ENCODE peak calls at places on chromosomes 5 and 9, in six cellular contexts. Q, U, Z, B, W and I are unnamed samples.

GRCh38 chr5:176816043-176816745 is 5.8 kb downstream of the UNC5A start:
- DNase-seq in Q (no peak), U (no peak), Z (no peak), B (no peak), W (no peak), I (no peak)

GRCh38 chr5:176153741-176154140 is 84.5 kb upstream of the SIMC1 start:
- DNase-seq in Q (no peak), U (no peak), Z (no peak), B (no peak), W (no peak), I (no peak)

GRCh38 chr9:86181379-86182315 is 77.8 kb downstream of the C9orf153 start:
- DNase-seq in Q (no peak), U (no peak), Z (peak; percentile 43), B (no peak), W (no peak), I (no peak)

GRCh38 chr9:116000748-116001329 is 152.8 kb upstream of the PAPPA start:
- DNase-seq in Q (no peak), U (no peak), Z (no peak), B (no peak), W (no peak), I (no peak)

GRCh38 chr9:106864533-106865143 is 1.7 kb downstream of the ZNF462 start:
- DNase-seq in Q (no peak), U (peak; percentile 27), Z (peak; percentile 71), B (peak; percentile 19), W (no peak), I (no peak)

GRCh38 chr9:135075234-135076142 is 12.0 kb upstream of the OLFM1 start:
- DNase-seq in Q (peak; percentile 88), U (peak; percentile 41), Z (peak; percentile 9), B (peak; percentile 41), W (no peak), I (no peak)

GRCh38 chr5:124162782-124163532 is 583.5 kb downstream of the ZNF608 start:
- DNase-seq in Q (no peak), U (no peak), Z (peak; percentile 9), B (no peak), W (no peak), I (no peak)

GRCh38 chr5:172770675-172771438 is at the start of gene DUSP1:
- DNase-seq in Q (peak; percentile 100), U (peak; percentile 100), Z (peak; percentile 95), B (peak; percentile 100), W (peak; percentile 100), I (peak; percentile 76)

GRCh38 chr5:159022178-159022556 is 77.5 kb downstream of the EBF1 start:
- DNase-seq in Q (no peak), U (peak; percentile 61), Z (no peak), B (no peak), W (peak; percentile 77), I (no peak)

GRCh38 chr5:79727722-79728355 is 38.2 kb downstream of the CMYA5 start:
- DNase-seq in Q (no peak), U (peak; percentile 34), Z (peak; percentile 65), B (no peak), W (no peak), I (no peak)

DNA sequence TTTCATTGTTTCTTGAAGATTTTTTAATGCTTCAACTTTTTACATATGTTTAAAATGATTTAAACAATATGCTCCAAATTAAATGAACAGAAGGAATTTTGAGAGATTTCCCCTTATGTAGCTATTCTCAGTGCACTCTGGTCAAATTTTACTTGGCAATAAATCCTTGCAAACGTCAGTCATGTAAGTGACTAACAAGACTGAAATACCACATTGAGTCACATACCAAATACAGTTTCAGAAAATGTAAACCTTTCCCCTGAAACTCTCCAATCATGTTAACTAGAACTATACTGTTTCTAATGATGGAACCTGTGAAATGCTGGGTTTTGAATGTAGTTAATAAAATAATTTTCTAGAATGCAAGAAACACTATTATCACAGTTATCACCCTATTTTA is 29.6 kb downstream of the SAR1B start:
- DNase-seq in Q (no peak), U (no peak), Z (peak; percentile 52), B (no peak), W (no peak), I (peak; percentile 22)
- H3K27ac ChIP-seq in Q (no peak overlapping the region), U (no peak overlapping the region), Z (no peak overlapping the region), B (no peak overlapping the region), W (no peak overlapping the region), I (no peak overlapping the region)

GRCh38 chr5:90865194-90865593 is 306.6 kb downstream of the ADGRV1 start:
- DNase-seq in Q (no peak), U (no peak), Z (no peak), B (no peak), W (no peak), I (no peak)

GRCh38 chr5:90866333-90866732 is 307.7 kb downstream of the ADGRV1 start:
- DNase-seq in Q (no peak), U (no peak), Z (no peak), B (no peak), W (no peak), I (peak; percentile 17)

GRCh38 chr5:90866915-90867715 is 308.5 kb downstream of the ADGRV1 start:
- DNase-seq in Q (no peak), U (no peak), Z (no peak), B (no peak), W (no peak), I (no peak)

GRCh38 chr5:90861843-90862586 is 303.4 kb downstream of the ADGRV1 start:
- DNase-seq in Q (no peak), U (no peak), Z (no peak), B (no peak), W (no peak), I (no peak)
- TF ChIP-seq CTCF in Q (no peak), U (no peak), Z (peak; percentile 32), B (no peak), W (no peak), I (peak; percentile 28)

GRCh38 chr9:35116898-35117551 is 1.4 kb upstream of the ATOSB start:
- DNase-seq in Q (peak; percentile 92), U (peak; percentile 88), Z (peak; percentile 84), B (peak; percentile 94), W (peak; percentile 95), I (peak; percentile 82)
- H3K27ac ChIP-seq in Q (peak overlapping the region; percentile 89), U (peak overlapping the region; percentile 88), Z (no peak overlapping the region), B (peak overlapping the region; percentile 95), W (peak overlapping the region; percentile 90), I (peak overlapping the region; percentile 52)

GRCh38 chr9:93520523-93520922 is 55.9 kb upstream of the PHF2 start:
- DNase-seq in Q (no peak), U (no peak), Z (no peak), B (no peak), W (no peak), I (no peak)
- TF ChIP-seq CTCF in Q (peak; percentile 12), U (no peak), Z (no peak), B (no peak), W (no peak), I (no peak)

DNA sequence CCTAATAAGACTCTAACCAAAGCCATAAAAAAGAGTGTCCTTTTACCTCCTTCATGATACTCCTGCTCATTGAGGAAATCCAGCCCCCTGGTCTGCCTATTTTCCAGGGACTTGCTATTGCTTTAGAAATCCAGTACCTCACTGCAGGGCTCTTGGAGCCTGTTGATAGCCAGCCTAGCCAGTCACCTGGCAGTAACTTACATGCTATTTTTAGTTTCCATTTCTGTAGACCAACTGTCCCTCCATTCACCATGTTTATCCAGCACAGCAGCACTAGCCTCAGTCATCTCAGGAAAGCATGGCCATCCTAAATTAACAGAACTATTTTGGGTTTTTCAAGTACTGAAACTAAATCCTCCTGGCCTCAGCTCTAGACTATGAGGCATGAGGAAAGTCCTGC is 91.5 kb upstream of the PHF24 start:
- DNase-seq in Q (no peak), U (no peak), Z (no peak), B (no peak), W (no peak), I (no peak)
- H3K27ac ChIP-seq in Q (no peak overlapping the region), U (no peak overlapping the region), Z (no peak overlapping the region), B (no peak overlapping the region), W (no peak overlapping the region), I (no peak overlapping the region)

DNA sequence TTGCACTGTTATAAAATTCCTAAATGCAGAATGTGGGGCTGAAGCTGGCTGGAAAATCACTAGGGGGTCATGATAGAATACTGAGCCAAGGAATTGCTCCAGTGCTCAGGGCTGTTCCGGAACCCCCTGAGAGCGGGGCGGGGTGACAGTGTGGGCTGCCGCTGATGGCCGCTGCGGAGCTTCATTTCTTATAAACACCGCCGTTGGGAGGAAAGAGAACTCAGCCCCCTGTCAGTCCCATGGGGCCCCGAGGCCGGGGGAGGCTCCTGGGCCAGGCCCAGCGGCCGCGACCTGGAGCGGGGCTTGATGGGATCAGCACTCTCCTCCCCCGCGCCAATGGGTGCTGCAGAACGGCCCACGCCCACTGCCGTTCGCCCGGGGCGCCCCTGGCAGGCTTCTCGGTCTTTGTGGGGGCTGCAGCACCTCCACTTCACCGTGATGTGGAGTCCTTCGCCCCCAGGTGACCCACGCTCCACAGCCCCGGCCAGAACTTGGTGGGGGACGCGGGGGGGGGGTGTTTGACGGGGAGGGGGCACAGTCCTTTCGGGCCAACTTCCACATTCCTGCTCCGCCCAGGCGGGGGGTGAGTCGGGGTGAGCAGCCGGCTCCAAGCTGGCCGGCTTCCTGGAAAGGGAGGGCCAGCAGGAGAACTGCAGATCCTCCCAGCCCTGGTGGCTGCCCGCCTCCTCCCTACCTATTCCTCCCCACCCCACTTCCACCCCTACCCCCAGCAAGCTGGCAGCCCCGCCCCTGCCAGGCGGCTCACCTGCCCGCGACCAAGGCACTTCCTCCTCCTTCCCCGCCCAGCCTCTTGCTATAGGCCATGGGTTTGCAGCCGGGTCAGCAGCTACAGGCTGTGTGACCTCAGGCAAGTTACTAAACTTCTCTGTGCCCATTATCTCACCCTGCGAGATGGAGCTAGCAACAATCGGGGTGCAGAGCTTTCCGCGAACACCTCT is 5.4 kb upstream of the IRF1 start:
- DNase-seq in Q (peak; percentile 98), U (peak; percentile 94), Z (peak; percentile 91), B (peak; percentile 74), W (peak; percentile 88), I (no peak)
- TF ChIP-seq CTCF in Q (no peak), U (peak; percentile 18), Z (no peak), B (no peak), W (peak; percentile 21), I (no peak)

DNA sequence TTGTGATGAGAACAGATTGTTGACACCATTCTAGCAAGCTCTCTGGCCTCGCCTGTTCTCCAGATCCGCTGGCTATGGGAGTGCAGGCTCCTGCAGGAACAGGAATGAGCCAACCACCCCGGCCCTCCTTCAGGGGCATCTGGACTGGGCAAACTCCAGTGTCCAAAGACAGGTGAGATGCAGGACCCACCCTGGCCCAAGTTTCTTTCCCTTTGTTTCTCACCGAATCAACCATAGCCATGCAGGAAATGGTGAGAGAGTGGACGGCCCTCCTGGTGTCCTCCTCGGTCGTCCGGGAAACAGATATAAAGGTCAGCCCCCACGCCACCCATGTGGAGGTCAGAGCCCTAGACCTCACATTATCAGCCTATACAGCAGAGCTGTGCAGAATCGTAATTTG is 108.6 kb upstream of the IRX2 start:
- DNase-seq in Q (no peak), U (no peak), Z (no peak), B (no peak), W (no peak), I (no peak)
- H3K27ac ChIP-seq in Q (no peak overlapping the region), U (no peak overlapping the region), Z (no peak overlapping the region), B (no peak overlapping the region), W (no peak overlapping the region), I (no peak overlapping the region)